ENCODE peak calls at places on chromosomes 4 and X, in six cellular contexts. D, J, C, A, G and Y are unnamed samples.

GRCh38 chr4:183139972-183140570 is 41.0 kb downstream of the WWC2 start:
- DNase-seq in J (no peak), A (no peak), G (no peak), C (no peak), D (no peak), Y (no peak)

GRCh38 chr4:166078956-166079355 is 205.9 kb downstream of the TLL1 start:
- DNase-seq in D (peak), J (no peak), C (peak), A (no peak), G (no peak), Y (no peak)

GRCh38 chr4:110049951-110050925 is 137.6 kb downstream of the EGF start:
- DNase-seq in C (peak), J (peak), A (peak), D (peak), G (peak), Y (peak)

GRCh38 chr4:24473309-24473721 is 111.0 kb downstream of the DHX15 start:
- DNase-seq in G (no peak), D (peak), A (no peak), J (peak), C (peak), Y (no peak)

GRCh38 chr4:38955957-38956356 is 76.3 kb downstream of the TMEM156 start:
- DNase-seq in C (no peak), G (no peak), A (no peak), D (no peak), J (no peak), Y (no peak)

GRCh38 chr4:52512291-52512690 is 146.8 kb downstream of the USP46 start:
- DNase-seq in D (no peak), A (no peak), J (no peak), G (no peak), C (no peak), Y (no peak)

GRCh38 chrX:153766871-153767673 is 3.0 kb downstream of the PLXNB3 start:
- DNase-seq in G (no peak), C (no peak), A (peak), D (no peak), J (no peak), Y (no peak)

GRCh38 chrX:119398587-119398973 is 556 bp upstream of the SLC25A43 start:
- DNase-seq in C (no peak), A (no peak), G (no peak), J (no peak), D (no peak), Y (peak)

GRCh38 chrX:38192007-38192625 is 28.6 kb downstream of the SRPX start:
- DNase-seq in J (no peak), G (no peak), D (peak), C (peak), A (no peak), Y (no peak)

GRCh38 chrX:151726751-151727150 is 7.8 kb upstream of the CNGA2 start:
- DNase-seq in J (no peak), A (no peak), G (no peak), C (no peak), D (no peak), Y (no peak)

GRCh38 chrX:151723156-151723760 is 7.4 kb downstream of the FATE1 start:
- DNase-seq in C (no peak), A (no peak), J (no peak), G (no peak), D (no peak), Y (no peak)

GRCh38 chrX:151725338-151725614 is 9.3 kb upstream of the CNGA2 start:
- DNase-seq in D (no peak), J (no peak), A (no peak), C (no peak), G (no peak), Y (no peak)

GRCh38 chrX:151724563-151725337 is 8.9 kb downstream of the FATE1 start:
- DNase-seq in D (no peak), G (no peak), C (no peak), A (no peak), J (no peak), Y (no peak)

GRCh38 chrX:151722241-151722846 is 6.5 kb downstream of the FATE1 start:
- DNase-seq in A (no peak), C (no peak), D (peak), J (peak), G (no peak), Y (peak)
- TF ChIP-seq CTCF in A (peak), C (no peak), D (peak), J (peak), G (no peak), Y (no peak)

GRCh38 chr4:5199142-5199541 is 147.9 kb downstream of the STK32B start:
- DNase-seq in G (no peak), A (no peak), C (no peak), D (no peak), J (no peak), Y (no peak)
- TF ChIP-seq CTCF in G (no peak), A (no peak), C (no peak), D (no peak), J (no peak), Y (no peak)

GRCh38 chr4:158261480-158261879 is 51.2 kb downstream of the TMEM144 start:
- DNase-seq in A (no peak), C (no peak), G (no peak), J (no peak), D (no peak), Y (no peak)

GRCh38 chr4:158254328-158254727 is 44.0 kb downstream of the TMEM144 start:
- DNase-seq in J (no peak), A (no peak), D (no peak), G (no peak), C (no peak), Y (no peak)

GRCh38 chr4:158255727-158256324 is 45.5 kb downstream of the TMEM144 start:
- DNase-seq in J (no peak), G (no peak), A (peak), D (peak), C (peak), Y (no peak)

GRCh38 chr4:158259955-158260575 is 49.8 kb downstream of the TMEM144 start:
- DNase-seq in G (no peak), D (peak), A (no peak), C (peak), J (no peak), Y (no peak)
- TF ChIP-seq CTCF in G (no peak), D (peak), A (peak), C (peak), J (peak), Y (peak)

GRCh38 chr4:109020861-109021260 is 258.0 kb upstream of the ETNPPL start:
- DNase-seq in D (no peak), A (no peak), J (no peak), G (no peak), C (no peak), Y (no peak)
- TF ChIP-seq CTCF in D (no peak), A (no peak), J (no peak), G (no peak), C (no peak), Y (no peak)

GRCh38 chrX:48071986-48072605 is 656 bp upstream of the ZNF630 start:
- DNase-seq in G (no peak), C (no peak), D (no peak), J (no peak), A (no peak), Y (no peak)
- TF ChIP-seq CTCF in G (no peak), C (no peak), D (no peak), J (no peak), A (no peak), Y (no peak)

DNA sequence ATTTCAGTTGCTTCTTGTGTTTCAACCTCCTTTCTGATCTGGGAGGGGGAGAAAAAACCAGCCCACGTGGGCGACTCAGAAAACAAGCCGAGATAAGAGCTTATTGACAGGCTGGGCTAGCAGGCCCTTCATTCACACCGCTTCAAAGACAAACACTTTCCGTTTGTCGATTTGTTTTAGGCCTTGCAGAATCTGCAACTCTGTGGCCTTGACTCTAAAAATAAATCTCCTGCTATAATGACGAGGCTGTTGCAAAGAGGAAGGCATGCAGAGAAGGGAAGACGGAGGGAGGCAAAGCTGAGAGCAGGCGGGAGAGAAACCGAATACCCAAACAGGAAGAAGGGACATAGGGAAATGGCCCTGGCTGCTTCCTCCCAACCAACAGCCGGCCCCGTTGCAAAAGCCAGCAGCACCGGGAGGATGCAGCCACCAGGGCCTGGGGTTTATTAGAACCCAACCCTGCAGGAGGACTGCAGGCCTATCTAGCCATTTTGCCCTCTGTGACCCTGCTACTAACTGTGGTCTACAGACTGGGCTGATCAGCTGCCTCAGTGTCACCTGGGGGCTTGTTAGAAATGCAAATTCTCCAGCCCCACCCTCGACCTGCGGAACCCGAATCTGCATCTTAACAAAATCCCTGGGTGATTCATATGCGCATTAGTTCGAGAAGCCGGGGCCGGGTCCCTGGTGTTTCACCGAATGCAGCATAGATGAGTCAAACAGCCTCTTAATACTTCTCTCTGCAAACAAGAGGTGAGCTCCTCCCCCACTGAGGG is 325.5 kb downstream of the BCOR start:
- DNase-seq in G (peak), D (peak), A (peak), J (peak), C (no peak), Y (no peak)
- TF ChIP-seq CTCF in G (no peak), D (no peak), A (no peak), J (no peak), C (no peak), Y (no peak)

GRCh38 chrX:103629295-103630170 is 758 bp downstream of the TCEAL1 start:
- DNase-seq in G (peak), A (peak), C (peak), D (peak), J (peak), Y (peak)
- TF ChIP-seq CTCF in G (no peak), A (peak), C (peak), D (peak), J (peak), Y (peak)

DNA sequence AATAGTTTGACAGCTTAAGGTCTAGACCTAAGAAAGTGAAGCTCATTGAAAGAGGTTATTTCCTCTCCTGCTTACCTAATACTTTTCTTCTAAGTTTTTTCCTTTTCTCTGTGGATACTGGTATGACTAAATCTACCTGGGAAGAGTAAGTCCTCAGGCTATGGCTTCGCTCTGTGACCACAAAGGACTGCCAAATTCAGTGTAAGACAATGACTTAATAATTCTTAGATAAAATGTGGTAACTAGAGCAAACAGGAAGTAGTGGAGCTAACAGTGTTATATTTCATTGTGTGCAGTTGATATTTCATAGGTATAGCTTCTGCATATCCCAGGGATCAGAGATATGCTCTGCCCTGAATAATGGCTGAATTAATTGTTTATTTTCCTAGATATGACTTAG is 418.9 kb downstream of the CCSER1 start:
- DNase-seq in D (peak), J (no peak), A (no peak), C (no peak), G (no peak), Y (no peak)
- TF ChIP-seq CTCF in D (no peak), J (no peak), A (no peak), C (no peak), G (no peak), Y (no peak)

GRCh38 chrX:44202596-44202995 is 140.9 kb downstream of the EFHC2 start:
- DNase-seq in C (no peak), G (no peak), D (no peak), A (no peak), J (no peak), Y (no peak)

GRCh38 chrX:44203791-44204190 is 139.7 kb downstream of the EFHC2 start:
- DNase-seq in J (no peak), D (peak), A (no peak), C (no peak), G (no peak), Y (no peak)
- TF ChIP-seq CTCF in J (no peak), D (peak), A (no peak), C (no peak), G (no peak), Y (no peak)

DNA sequence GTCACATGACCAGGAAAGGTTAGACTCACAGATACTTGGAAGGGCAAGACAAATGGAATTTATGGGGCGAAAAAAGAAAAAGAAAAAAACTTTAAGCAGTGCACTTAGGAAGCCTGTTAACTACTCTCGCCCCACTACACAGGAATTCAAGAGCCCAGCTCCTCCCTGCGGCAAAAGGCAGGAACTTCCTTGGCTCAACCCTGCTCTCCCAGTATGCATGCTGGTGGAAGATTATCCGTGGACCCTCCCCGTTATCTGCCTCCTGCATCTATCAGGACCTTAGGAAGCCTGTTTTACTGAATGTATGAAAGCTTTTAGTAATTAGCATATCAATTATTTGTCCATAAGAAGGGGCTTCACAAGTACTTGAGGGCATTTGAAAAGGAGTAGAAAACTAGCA is 40.1 kb upstream of the RPA4 start:
- DNase-seq in D (peak), J (peak), G (no peak), A (no peak), C (no peak), Y (no peak)
- TF ChIP-seq CTCF in D (peak), J (peak), G (no peak), A (no peak), C (no peak), Y (no peak)